ENCODE peak calls at places on chromosomes 6 and 20, in four cellular contexts. O is GM12878, I is tibial nerve, C is A549. T is an unnamed sample.

GRCh38 chr6:18309046-18309445 is 44.7 kb upstream of the DEK start:
- DNase-seq in O (no peak), I (no peak), C (no peak), T (no peak)

GRCh38 chr6:34340906-34341480 is 51.5 kb downstream of the NUDT3 start:
- DNase-seq in O (no peak), I (no peak), C (no peak), T (no peak)

GRCh38 chr20:701401-702129 is 26.0 kb upstream of the SCRT2 start:
- DNase-seq in O (no peak), I (no peak), C (no peak), T (no peak)

GRCh38 chr6:20319520-20320357 is 81.9 kb upstream of the E2F3 start:
- DNase-seq in O (peak), I (no peak), C (no peak), T (no peak)

GRCh38 chr20:18650224-18650623 is 62.4 kb downstream of the DTD1 start:
- DNase-seq in O (no peak), I (no peak), C (no peak), T (no peak)

GRCh38 chr20:2657241-2657640 is 4.8 kb downstream of the NOP56 start:
- DNase-seq in O (no peak), I (no peak), C (no peak), T (no peak)

GRCh38 chr6:160041608-160042007 is 72.7 kb downstream of the IGF2R start:
- DNase-seq in O (no peak), I (peak), C (no peak), T (peak)

GRCh38 chr20:54123587-54124180 is 50.1 kb downstream of the CYP24A1 start:
- DNase-seq in O (no peak), I (no peak), C (peak), T (no peak)

GRCh38 chr6:7143161-7143974 is 35.6 kb downstream of the RREB1 start:
- DNase-seq in O (no peak), I (no peak), C (no peak), T (no peak)

GRCh38 chr6:31797607-31798006 is 2.1 kb upstream of the VARS1 start:
- DNase-seq in O (no peak), I (no peak), C (no peak), T (no peak)

GRCh38 chr6:108760158-108761050 is 87.8 kb upstream of the ARMC2 start:
- DNase-seq in O (no peak), I (no peak), C (no peak), T (peak)

GRCh38 chr20:41029150-41029872 is 689 bp downstream of the TOP1 start:
- DNase-seq in O (no peak), I (no peak), C (peak), T (peak)

GRCh38 chr6:11826779-11827178 is 48.2 kb upstream of the ADTRP start:
- DNase-seq in O (no peak), I (no peak), C (no peak), T (no peak)

GRCh38 chr6:15551798-15552197 is 111.0 kb downstream of the DTNBP1 start:
- DNase-seq in O (no peak), I (no peak), C (no peak), T (no peak)

GRCh38 chr6:25389501-25389900 is 110.3 kb downstream of the CARMIL1 start:
- DNase-seq in O (no peak), I (no peak), C (no peak), T (no peak)

GRCh38 chr20:23086056-23086551 is at the start of gene CD93:
- DNase-seq in O (no peak), I (no peak), C (no peak), T (peak)

GRCh38 chr20:5770987-5771318 is 20.8 kb downstream of the SHLD1 start:
- DNase-seq in O (peak), I (no peak), C (no peak), T (no peak)

GRCh38 chr20:56987992-56988391 is 278.4 kb downstream of the BMP7 start:
- DNase-seq in O (no peak), I (no peak), C (no peak), T (no peak)

GRCh38 chr6:13708679-13709261 is 2.9 kb downstream of the RANBP9 start:
- DNase-seq in O (no peak), I (no peak), C (no peak), T (no peak)

GRCh38 chr6:152206072-152206818 is 398.8 kb downstream of the ESR1 start:
- DNase-seq in O (no peak), I (no peak), C (peak), T (no peak)

GRCh38 chr20:62617711-62618483 is 24.4 kb upstream of the SLCO4A1 start:
- DNase-seq in O (no peak), I (no peak), C (no peak), T (no peak)

GRCh38 chr6:26355366-26355765 is 9.6 kb upstream of the BTN3A2 start:
- DNase-seq in O (no peak), I (no peak), C (no peak), T (no peak)

GRCh38 chr6:135116566-135116965 is 61.9 kb upstream of the HBS1L start:
- DNase-seq in O (no peak), I (no peak), C (no peak), T (no peak)

GRCh38 chr6:139925894-139926641 is 551.6 kb upstream of the CITED2 start:
- DNase-seq in O (no peak), I (no peak), C (peak), T (no peak)

GRCh38 chr6:12414096-12414675 is 124.0 kb downstream of the EDN1 start:
- DNase-seq in O (no peak), I (no peak), C (no peak), T (no peak)

GRCh38 chr20:36274248-36274841 is 31.8 kb upstream of the DLGAP4 start:
- DNase-seq in O (no peak), I (no peak), C (no peak), T (no peak)

GRCh38 chr6:130788954-130789353 is 38.3 kb upstream of the SMLR1 start:
- DNase-seq in O (no peak), I (no peak), C (peak), T (no peak)

GRCh38 chr6:130783416-130784107 is 43.6 kb upstream of the SMLR1 start:
- DNase-seq in O (no peak), I (no peak), C (no peak), T (no peak)

GRCh38 chr6:130787726-130788500 is 39.3 kb upstream of the SMLR1 start:
- DNase-seq in O (peak), I (no peak), C (no peak), T (no peak)
- TF ChIP-seq CTCF in O (no peak), I (no peak), C (no peak), T (no peak)

DNA sequence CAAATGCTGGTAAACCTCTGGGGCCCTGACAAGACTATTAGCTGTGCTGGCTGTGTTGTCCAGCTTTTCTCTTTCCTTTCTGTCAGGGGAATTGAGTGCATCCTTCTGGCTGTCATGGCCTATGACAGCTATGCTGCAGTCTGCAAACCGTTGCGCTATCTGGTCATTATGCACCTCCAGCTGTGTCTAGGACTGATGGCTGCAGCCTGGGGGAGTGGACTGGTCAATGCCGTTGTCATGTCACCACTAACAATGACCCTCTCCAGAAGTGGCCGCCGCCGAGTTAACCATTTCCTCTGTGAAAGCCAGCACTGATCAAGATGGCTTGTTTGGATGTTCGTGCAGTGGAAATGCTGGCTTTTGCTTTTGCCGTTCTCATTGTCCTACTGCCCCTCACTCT is 20.3 kb downstream of the OR2B6 start:
- DNase-seq in O (no peak), I (no peak), C (no peak), T (no peak)
- TF ChIP-seq EP300 in O (no peak), I (no peak), C (no peak), T (no peak)

DNA sequence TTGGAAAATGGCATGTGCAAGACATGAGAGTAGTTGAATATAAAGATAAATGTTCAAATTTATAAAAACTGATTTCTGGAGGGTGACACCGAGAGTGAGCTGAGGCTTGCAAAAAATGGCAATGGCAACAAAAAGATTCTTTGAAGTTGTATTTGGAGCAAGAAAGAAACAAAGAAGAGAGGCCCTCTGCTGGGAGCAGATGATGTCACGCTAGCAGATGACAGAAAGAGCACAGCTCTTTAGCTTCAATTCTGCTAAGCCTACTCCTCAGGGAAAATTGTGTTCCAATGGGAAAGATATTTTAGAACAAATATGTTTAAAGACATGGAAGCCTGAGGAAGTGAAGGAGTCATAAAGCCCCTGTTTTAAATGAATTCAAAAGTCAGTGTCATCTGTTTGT is 125.3 kb upstream of the NOX3 start:
- DNase-seq in O (no peak), I (no peak), C (no peak), T (no peak)
- TF ChIP-seq CTCF in O (peak), I (no peak), C (no peak), T (no peak)

GRCh38 chr20:24211972-24212371 is 223.4 kb upstream of the GGTLC1 start:
- DNase-seq in O (no peak), I (no peak), C (no peak), T (no peak)

GRCh38 chr20:24207803-24208300 is 219.3 kb upstream of the GGTLC1 start:
- DNase-seq in O (no peak), I (no peak), C (no peak), T (no peak)

GRCh38 chr20:24212494-24212893 is 223.9 kb upstream of the GGTLC1 start:
- DNase-seq in O (no peak), I (no peak), C (no peak), T (no peak)

GRCh38 chr20:24206995-24207394 is 218.4 kb upstream of the GGTLC1 start:
- DNase-seq in O (no peak), I (no peak), C (no peak), T (no peak)

DNA sequence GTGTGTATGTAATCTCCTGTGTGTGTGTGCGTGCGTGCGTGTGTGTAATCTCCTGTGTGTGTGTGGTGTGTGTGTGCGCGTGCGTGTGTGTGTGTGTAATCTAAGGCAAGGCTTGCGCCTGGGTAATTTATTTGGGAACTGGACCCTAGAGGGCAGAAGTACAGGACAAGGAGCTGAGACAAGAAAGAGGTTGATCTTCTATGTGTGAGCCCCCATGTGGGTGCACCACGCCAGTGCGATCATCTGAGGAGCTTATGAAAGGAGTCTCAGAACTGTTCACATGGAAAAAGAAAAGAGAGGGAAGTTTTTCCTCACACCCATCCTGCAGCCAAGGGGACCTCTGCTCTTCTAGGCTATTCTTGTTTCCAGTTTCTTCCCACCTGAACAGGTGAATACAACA is 220.1 kb upstream of the GGTLC1 start:
- DNase-seq in O (no peak), I (no peak), C (peak), T (no peak)
- TF ChIP-seq EP300 in O (no peak), I (no peak), C (no peak), T (no peak)

DNA sequence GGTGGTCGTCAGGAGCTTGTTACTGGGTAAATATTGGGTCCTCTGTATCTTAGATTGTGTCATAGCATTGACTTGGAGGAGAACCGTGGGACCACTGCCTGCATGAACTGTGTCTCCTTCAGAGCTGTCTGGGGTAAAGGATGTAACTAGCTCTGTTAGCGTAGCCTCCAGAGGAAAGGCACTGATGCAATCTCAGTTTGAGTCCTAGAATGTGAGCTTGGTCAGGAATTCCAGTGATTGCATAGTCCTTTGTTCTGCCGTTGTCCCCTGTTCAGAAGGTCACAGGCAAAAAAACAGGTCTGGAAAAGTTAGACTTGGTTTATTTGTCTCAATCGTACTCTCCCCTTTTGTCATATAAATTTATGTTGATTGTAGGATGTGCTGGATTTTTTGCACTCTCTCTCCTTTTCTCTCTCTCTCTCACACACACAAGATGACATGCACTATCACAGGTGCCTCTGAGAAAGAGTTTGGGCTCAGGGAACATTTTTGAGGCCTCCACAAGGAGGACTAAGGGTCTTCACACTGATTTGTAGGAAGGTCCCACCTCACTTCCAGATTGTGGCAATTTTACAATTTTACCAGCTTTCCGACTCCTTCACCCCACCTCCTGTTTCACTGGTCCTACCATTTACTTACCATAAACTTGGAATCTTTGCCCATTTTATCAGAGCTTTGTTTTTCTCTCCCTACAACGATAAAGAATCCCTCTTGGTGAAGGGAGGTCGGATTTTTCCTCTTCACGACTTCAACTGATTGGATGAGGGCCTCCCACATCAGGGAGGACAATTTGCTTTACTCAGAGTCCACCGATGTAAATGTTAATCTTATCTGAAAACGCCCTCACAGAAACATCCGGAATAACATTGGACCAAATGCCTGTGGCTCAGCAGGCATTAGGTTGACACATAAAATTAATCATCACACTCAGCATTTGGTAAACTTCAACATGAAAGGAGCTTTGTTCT is 7.0 kb upstream of the DACT2 start:
- DNase-seq in O (no peak), I (no peak), C (peak), T (no peak)
- TF ChIP-seq CTCF in O (no peak), I (no peak), C (no peak), T (no peak)

DNA sequence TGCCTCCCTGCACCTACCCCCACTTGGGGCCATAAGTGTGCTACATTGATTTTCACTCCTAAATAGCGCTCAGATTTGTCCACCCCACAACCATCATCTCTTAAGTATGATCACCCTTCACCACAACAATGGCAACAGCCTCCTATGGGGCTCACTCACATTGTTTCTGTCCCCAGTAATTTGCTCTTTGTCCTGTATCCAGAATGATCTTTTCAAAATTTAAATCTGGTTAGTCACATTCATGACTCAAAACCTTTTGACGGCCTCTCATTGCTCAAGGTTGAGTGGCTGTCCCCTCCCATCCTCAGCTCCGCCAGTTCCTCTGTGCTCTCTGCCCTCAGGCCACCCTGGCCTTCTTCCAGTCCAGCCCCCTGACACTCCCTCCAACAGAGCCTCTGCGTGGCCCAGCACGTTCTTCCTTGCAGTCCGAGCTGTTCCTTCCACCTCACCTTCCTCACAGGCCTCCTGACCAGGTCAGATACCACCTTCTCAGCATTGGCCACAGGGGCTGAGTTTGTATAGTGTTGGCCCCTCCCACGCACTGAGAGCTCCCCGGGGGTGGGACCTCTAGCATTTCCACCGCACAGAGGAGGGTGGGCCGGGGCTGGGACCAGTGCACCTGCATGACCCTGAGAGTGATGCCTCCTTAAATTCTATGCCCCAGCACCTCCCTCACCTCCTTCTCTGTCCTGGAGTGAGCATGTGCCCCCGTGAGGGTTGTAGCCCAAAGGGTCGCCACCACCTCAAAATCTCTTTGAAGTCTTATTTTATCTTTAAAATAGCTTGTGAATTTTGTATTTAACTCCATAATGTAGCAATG is 2.4 kb upstream of the PPP1R3G start:
- DNase-seq in O (no peak), I (no peak), C (peak), T (no peak)
- TF ChIP-seq EP300 in O (no peak), I (no peak), C (no peak), T (no peak)

DNA sequence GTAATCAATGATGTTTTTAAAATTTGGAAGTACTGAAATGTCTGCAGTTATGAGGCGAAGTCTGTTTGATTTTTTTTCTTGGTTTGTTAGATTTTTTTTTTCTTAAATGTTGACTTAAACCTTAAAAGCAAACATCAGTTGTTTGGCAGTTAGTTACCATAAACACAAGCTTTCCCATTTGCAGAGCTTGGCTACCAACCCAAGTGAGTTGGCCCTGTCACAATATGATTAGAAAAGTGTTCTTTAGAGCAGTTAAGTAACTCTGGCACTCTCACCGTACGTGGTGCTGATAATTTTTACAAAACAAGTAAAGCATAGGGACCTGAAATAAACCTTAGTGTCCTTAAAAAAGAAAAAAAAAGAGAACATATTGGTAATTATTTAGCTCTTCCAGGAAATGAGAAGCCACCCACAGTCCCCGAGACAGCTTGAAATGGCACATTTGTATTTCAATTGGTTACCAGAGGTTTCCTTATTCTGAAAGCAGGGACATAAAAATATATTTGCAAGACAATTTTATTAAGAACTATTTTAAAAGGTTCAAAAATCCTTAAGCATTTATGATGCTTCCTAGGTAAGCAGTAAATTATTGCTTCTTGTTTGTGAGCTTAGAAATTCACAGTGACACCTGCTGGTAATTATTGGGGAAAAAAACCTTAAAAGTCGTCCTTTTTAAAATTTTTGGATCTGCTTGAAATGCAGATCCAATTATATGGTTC is 3.9 kb downstream of the HEY2 start:
- DNase-seq in O (no peak), I (no peak), C (peak), T (no peak)
- TF ChIP-seq CTCF in O (peak), I (peak), C (peak), T (no peak)

GRCh38 chr6:41042167-41042566 is at the start of gene TSPO2:
- DNase-seq in O (no peak), I (no peak), C (no peak), T (no peak)

GRCh38 chr6:41040911-41041536 is 1.2 kb upstream of the TSPO2 start:
- DNase-seq in O (no peak), I (no peak), C (no peak), T (no peak)

GRCh38 chr6:41045664-41046063 is 3.4 kb downstream of the TSPO2 start:
- DNase-seq in O (no peak), I (no peak), C (no peak), T (no peak)

GRCh38 chr6:41040101-41040910 is 1.3 kb upstream of the UNC5CL start:
- DNase-seq in O (no peak), I (no peak), C (peak), T (no peak)

GRCh38 chr6:41042656-41043055 is 389 bp downstream of the TSPO2 start:
- DNase-seq in O (no peak), I (no peak), C (no peak), T (no peak)
- TF ChIP-seq EP300 in O (no peak), I (no peak), C (no peak), T (no peak)

T was measured in ovary.